ENCODE peak calls at places on chromosomes 13 and 19, in seven cellular contexts. H, Z, C, X, N, B and T are unnamed samples.

GRCh38 chr19:19274146-19274545 is 1.0 kb upstream of the TM6SF2 start:
- DNase-seq in H (no peak), Z (no peak), C (no peak), X (no peak), N (no peak), B (no peak), T (no peak)

GRCh38 chr13:66673401-66673800 is 556.7 kb downstream of the PCDH9 start:
- DNase-seq in H (no peak), Z (no peak), C (peak), X (no peak), N (peak), B (peak), T (no peak)

GRCh38 chr19:13100031-13100588 is 2.5 kb downstream of the LYL1 start:
- DNase-seq in H (no peak), Z (no peak), C (no peak), X (no peak), N (no peak), B (no peak), T (no peak)

GRCh38 chr19:33194884-33195710 is 967 bp downstream of the LRP3 start:
- DNase-seq in H (no peak), Z (no peak), C (no peak), X (no peak), N (no peak), B (no peak), T (no peak)

GRCh38 chr19:53254451-53255341 is at the start of gene ZNF677:
- DNase-seq in H (peak), Z (no peak), C (peak), X (peak), N (no peak), B (peak), T (peak)

GRCh38 chr19:33394006-33394722 is 20.7 kb downstream of the CEBPG start:
- DNase-seq in H (peak), Z (no peak), C (peak), X (no peak), N (peak), B (peak), T (no peak)

GRCh38 chr19:18648971-18649310 is 12.1 kb downstream of the KLHL26 start:
- DNase-seq in H (no peak), Z (no peak), C (no peak), X (no peak), N (no peak), B (no peak), T (no peak)

GRCh38 chr19:39582891-39583625 is 19.3 kb upstream of the LGALS13 start:
- DNase-seq in H (no peak), Z (no peak), C (no peak), X (no peak), N (no peak), B (no peak), T (no peak)

GRCh38 chr19:10836478-10837325 is 690 bp upstream of the TMED1 start:
- DNase-seq in H (peak), Z (peak), C (peak), X (peak), N (no peak), B (no peak), T (no peak)

GRCh38 chr19:49896863-49897621 is at the start of gene IL4I1:
- DNase-seq in H (no peak), Z (no peak), C (peak), X (peak), N (peak), B (peak), T (peak)

GRCh38 chr19:45251452-45252354 is 632 bp downstream of the MARK4 start:
- DNase-seq in H (peak), Z (no peak), C (no peak), X (no peak), N (no peak), B (no peak), T (no peak)

GRCh38 chr13:96481482-96481881 is 391.6 kb downstream of the HS6ST3 start:
- DNase-seq in H (no peak), Z (no peak), C (no peak), X (no peak), N (no peak), B (no peak), T (no peak)

GRCh38 chr19:49338691-49339363 is 3.6 kb downstream of the CD37 start:
- DNase-seq in H (peak), Z (no peak), C (peak), X (no peak), N (no peak), B (peak), T (no peak)